ENCODE peak calls at places on chromosomes 5 and 9, in five cellular contexts. W, F, R, G and V are unnamed samples.

GRCh38 chr5:135446615-135447014 is 533 bp downstream of the DCANP1 start:
- DNase-seq in W (no peak), F (no peak), R (no peak), G (peak), V (no peak)

GRCh38 chr5:16602182-16602581 is 14.6 kb downstream of the RETREG1 start:
- DNase-seq in W (no peak), F (no peak), R (no peak), G (no peak), V (no peak)

GRCh38 chr5:124343451-124343867 is 403.0 kb downstream of the ZNF608 start:
- DNase-seq in W (no peak), F (peak), R (peak), G (no peak), V (no peak)

GRCh38 chr9:125750656-125751035 is 3.5 kb downstream of the PBX3 start:
- DNase-seq in W (no peak), F (no peak), R (no peak), G (no peak), V (no peak)

GRCh38 chr9:111483419-111483861 is 743 bp downstream of the ECPAS start:
- DNase-seq in W (no peak), F (no peak), R (peak), G (no peak), V (peak)

GRCh38 chr9:125190371-125190801 is 783 bp upstream of the PPP6C start:
- DNase-seq in W (no peak), F (no peak), R (no peak), G (no peak), V (no peak)

GRCh38 chr9:69120380-69121154 is 53.5 kb upstream of the TJP2 start:
- DNase-seq in W (no peak), F (no peak), R (peak), G (peak), V (no peak)

GRCh38 chr5:14156611-14157493 is 13.7 kb downstream of the TRIO start:
- DNase-seq in W (no peak), F (peak), R (no peak), G (no peak), V (peak)

GRCh38 chr5:103894882-103895281 is 332.3 kb upstream of the NUDT12 start:
- DNase-seq in W (no peak), F (no peak), R (no peak), G (no peak), V (no peak)

GRCh38 chr9:84174486-84174885 is 166.1 kb downstream of the SLC28A3 start:
- DNase-seq in W (no peak), F (no peak), R (no peak), G (no peak), V (no peak)

GRCh38 chr9:113888976-113889375 is 12.9 kb downstream of the ZNF618 start:
- DNase-seq in W (no peak), F (no peak), R (no peak), G (no peak), V (no peak)

GRCh38 chr9:128921881-128922763 is 1.3 kb downstream of the PHYHD1 start:
- DNase-seq in W (peak), F (peak), R (peak), G (no peak), V (no peak)

GRCh38 chr5:115785395-115786009 is 31.0 kb downstream of the CDO1 start:
- DNase-seq in W (no peak), F (no peak), R (no peak), G (no peak), V (no peak)

DNA sequence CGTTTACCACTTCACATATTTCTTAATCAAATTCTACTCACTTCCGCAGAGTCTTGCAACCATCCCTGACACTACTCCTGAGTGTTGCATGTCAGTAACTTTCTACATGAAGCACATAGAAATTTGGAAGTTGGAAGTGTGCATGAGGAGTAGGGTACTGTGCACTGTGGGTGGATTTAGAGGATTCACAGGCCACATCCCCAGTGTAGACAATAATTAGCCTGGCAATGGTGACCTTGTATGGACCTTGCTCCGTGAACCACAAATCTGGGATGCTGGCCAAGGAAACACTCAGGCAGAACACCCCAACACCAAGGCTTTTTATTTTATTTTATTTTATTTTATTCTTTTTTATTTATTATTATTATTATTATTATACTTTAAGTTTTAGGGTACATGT is 25.5 kb downstream of the CTSL start:
- DNase-seq in W (no peak), F (no peak), R (no peak), G (no peak), V (no peak)
- TF ChIP-seq POLR2A in W (no peak), F (no peak), R (no peak), G (no peak), V (no peak)

GRCh38 chr5:59100875-59101274 is 518.0 kb downstream of the RAB3C start:
- DNase-seq in W (no peak), F (no peak), R (no peak), G (no peak), V (no peak)
- TF ChIP-seq POLR2A in W (no peak), F (no peak), R (no peak), G (no peak), V (no peak)

GRCh38 chr5:43066231-43066798 is 26.2 kb upstream of the ANXA2R start:
- DNase-seq in W (peak), F (peak), R (peak), G (peak), V (no peak)
- TF ChIP-seq POLR2A in W (no peak), F (peak), R (no peak), G (peak), V (peak)

GRCh38 chr5:3009605-3010004 is 258.1 kb upstream of the IRX2 start:
- DNase-seq in W (no peak), F (no peak), R (no peak), G (no peak), V (no peak)
- TF ChIP-seq POLR2A in W (no peak), F (no peak), R (no peak), G (no peak), V (no peak)

GRCh38 chr5:126044931-126045565 is 378.2 kb upstream of the GRAMD2B start:
- DNase-seq in W (no peak), F (no peak), R (peak), G (no peak), V (no peak)

GRCh38 chr5:126043684-126044083 is 379.5 kb upstream of the GRAMD2B start:
- DNase-seq in W (no peak), F (no peak), R (no peak), G (no peak), V (no peak)

GRCh38 chr5:126044111-126044668 is 379.0 kb upstream of the GRAMD2B start:
- DNase-seq in W (no peak), F (peak), R (no peak), G (no peak), V (no peak)

GRCh38 chr5:126046275-126046674 is 376.9 kb upstream of the GRAMD2B start:
- DNase-seq in W (no peak), F (no peak), R (no peak), G (no peak), V (no peak)

GRCh38 chr5:126046996-126047395 is 376.2 kb upstream of the GRAMD2B start:
- DNase-seq in W (no peak), F (no peak), R (no peak), G (no peak), V (no peak)
- TF ChIP-seq POLR2A in W (no peak), F (no peak), R (no peak), G (no peak), V (no peak)

GRCh38 chr5:79581535-79581934 is 30.7 kb upstream of the TENT2 start:
- DNase-seq in W (no peak), F (no peak), R (no peak), G (no peak), V (no peak)
- TF ChIP-seq POLR2A in W (no peak), F (no peak), R (no peak), G (no peak), V (no peak)

GRCh38 chr9:120916573-120916972 is 10.0 kb downstream of the TRAF1 start:
- DNase-seq in W (peak), F (peak), R (peak), G (no peak), V (no peak)
- TF ChIP-seq POLR2A in W (no peak), F (no peak), R (no peak), G (no peak), V (no peak)

GRCh38 chr5:134099939-134100282 is 14.6 kb upstream of the TCF7 start:
- DNase-seq in W (no peak), F (no peak), R (no peak), G (no peak), V (no peak)

GRCh38 chr5:134101686-134102439 is 12.6 kb upstream of the TCF7 start:
- DNase-seq in W (peak), F (no peak), R (peak), G (peak), V (peak)

GRCh38 chr5:134103998-134104612 is 10.4 kb upstream of the TCF7 start:
- DNase-seq in W (no peak), F (no peak), R (no peak), G (no peak), V (no peak)

GRCh38 chr5:134100283-134101011 is 14.0 kb upstream of the TCF7 start:
- DNase-seq in W (no peak), F (peak), R (peak), G (peak), V (peak)

GRCh38 chr5:134103397-134103796 is 11.1 kb upstream of the TCF7 start:
- DNase-seq in W (no peak), F (no peak), R (no peak), G (no peak), V (no peak)
- TF ChIP-seq POLR2A in W (no peak), F (no peak), R (no peak), G (no peak), V (no peak)